ENCODE peak calls at places on chromosome 1, in nine cellular contexts. W, C, N, O, Q, X, G, B and P are unnamed samples.

GRCh38 chr1:16189921-16190499 is 22.4 kb downstream of the ARHGEF19 start:
- DNase-seq in W (no peak), C (no peak), N (no peak), O (no peak), Q (no peak), X (no peak), G (no peak), B (no peak), P (no peak)

GRCh38 chr1:118247593-118247992 is 62.6 kb upstream of the SPAG17 start:
- DNase-seq in W (no peak), C (no peak), N (peak), O (no peak), Q (no peak), X (peak), G (no peak), B (no peak), P (no peak)

GRCh38 chr1:85862456-85862855 is 154.2 kb upstream of the ZNHIT6 start:
- DNase-seq in W (no peak), C (no peak), N (peak), O (no peak), Q (no peak), X (peak), G (no peak), B (no peak), P (no peak)

GRCh38 chr1:226643167-226643566 is 94.6 kb downstream of the STUM start:
- DNase-seq in W (peak), C (no peak), N (peak), O (peak), Q (peak), X (peak), G (no peak), B (no peak), P (no peak)

GRCh38 chr1:162822391-162823200 is 32.1 kb downstream of the HSD17B7 start:
- DNase-seq in W (no peak), C (no peak), N (peak), O (no peak), Q (no peak), X (no peak), G (no peak), B (peak), P (no peak)

GRCh38 chr1:46285730-46286477 is 17.5 kb downstream of the LRRC41 start:
- DNase-seq in W (peak), C (no peak), N (no peak), O (no peak), Q (no peak), X (no peak), G (no peak), B (peak), P (no peak)

GRCh38 chr1:201009967-201010645 is 13.4 kb downstream of the KIF21B start:
- DNase-seq in W (no peak), C (no peak), N (no peak), O (no peak), Q (no peak), X (no peak), G (no peak), B (peak), P (no peak)

GRCh38 chr1:186438567-186438966 is 22.3 kb downstream of the PDC start:
- DNase-seq in W (no peak), C (no peak), N (no peak), O (no peak), Q (no peak), X (no peak), G (no peak), B (peak), P (no peak)

GRCh38 chr1:207261971-207262370 is 59.5 kb upstream of the CD55 start:
- DNase-seq in W (no peak), C (no peak), N (no peak), O (no peak), Q (no peak), X (no peak), G (no peak), B (no peak), P (no peak)

GRCh38 chr1:202063093-202063492 is 52.7 kb downstream of the ELF3 start:
- DNase-seq in W (no peak), C (no peak), N (peak), O (no peak), Q (no peak), X (peak), G (no peak), B (no peak), P (no peak)

GRCh38 chr1:164644774-164645634 is 86.0 kb downstream of the PBX1 start:
- DNase-seq in W (no peak), C (peak), N (peak), O (no peak), Q (no peak), X (peak), G (no peak), B (no peak), P (no peak)

GRCh38 chr1:8533907-8534306 is 216.0 kb downstream of the SLC45A1 start:
- DNase-seq in W (no peak), C (no peak), N (no peak), O (no peak), Q (no peak), X (no peak), G (no peak), B (no peak), P (no peak)

GRCh38 chr1:206435450-206435849 is 34.8 kb upstream of the IKBKE start:
- DNase-seq in W (no peak), C (no peak), N (peak), O (no peak), Q (no peak), X (no peak), G (no peak), B (no peak), P (no peak)

GRCh38 chr1:208291923-208292711 is 47.9 kb upstream of the PLXNA2 start:
- DNase-seq in W (no peak), C (no peak), N (peak), O (no peak), Q (no peak), X (no peak), G (no peak), B (peak), P (no peak)

GRCh38 chr1:32066489-32066873 is 6.3 kb upstream of the TMEM39B start:
- DNase-seq in W (no peak), C (peak), N (peak), O (no peak), Q (no peak), X (peak), G (peak), B (no peak), P (peak)

GRCh38 chr1:67053535-67053784 is 488 bp downstream of the SLC35D1 start:
- DNase-seq in W (peak), C (peak), N (no peak), O (peak), Q (no peak), X (peak), G (peak), B (no peak), P (no peak)

GRCh38 chr1:228955691-228956090 is 220.4 kb downstream of the RHOU start:
- DNase-seq in W (no peak), C (peak), N (peak), O (no peak), Q (no peak), X (peak), G (no peak), B (no peak), P (no peak)

GRCh38 chr1:174850726-174851125 is 149.0 kb upstream of the CACYBP start:
- DNase-seq in W (no peak), C (no peak), N (no peak), O (no peak), Q (no peak), X (no peak), G (no peak), B (no peak), P (no peak)

GRCh38 chr1:37605806-37606474 is 10.2 kb upstream of the GNL2 start:
- DNase-seq in W (no peak), C (peak), N (peak), O (no peak), Q (no peak), X (peak), G (peak), B (no peak), P (no peak)

GRCh38 chr1:37999434-38000232 is 5.7 kb downstream of the FHL3 start:
- DNase-seq in W (no peak), C (no peak), N (peak), O (no peak), Q (peak), X (peak), G (peak), B (no peak), P (peak)

GRCh38 chr1:108049083-108049819 is 84.3 kb upstream of the VAV3 start:
- DNase-seq in W (no peak), C (peak), N (peak), O (no peak), Q (no peak), X (peak), G (no peak), B (no peak), P (no peak)

GRCh38 chr1:210905944-210906453 is 227.9 kb downstream of the KCNH1 start:
- DNase-seq in W (no peak), C (no peak), N (no peak), O (no peak), Q (no peak), X (no peak), G (no peak), B (no peak), P (no peak)

GRCh38 chr1:166136252-166136651 is 30.5 kb downstream of the FAM78B start:
- DNase-seq in W (no peak), C (no peak), N (no peak), O (no peak), Q (no peak), X (no peak), G (no peak), B (no peak), P (no peak)

GRCh38 chr1:189619682-189620332 is 857.9 kb downstream of the BRINP3 start:
- DNase-seq in W (no peak), C (no peak), N (peak), O (no peak), Q (no peak), X (peak), G (no peak), B (no peak), P (no peak)

GRCh38 chr1:229247871-229248270 is 23.0 kb upstream of the RAB4A start:
- DNase-seq in W (no peak), C (no peak), N (no peak), O (no peak), Q (no peak), X (no peak), G (no peak), B (no peak), P (no peak)

GRCh38 chr1:213281610-213282316 is 230.7 kb downstream of the RPS6KC1 start:
- DNase-seq in W (no peak), C (no peak), N (no peak), O (no peak), Q (no peak), X (no peak), G (no peak), B (no peak), P (no peak)

GRCh38 chr1:84538599-84538998 is 32.2 kb upstream of the GNG5 start:
- DNase-seq in W (no peak), C (no peak), N (no peak), O (no peak), Q (no peak), X (no peak), G (no peak), B (no peak), P (no peak)

GRCh38 chr1:30668026-30668425 is 55.4 kb downstream of the MATN1 start:
- DNase-seq in W (no peak), C (no peak), N (peak), O (no peak), Q (peak), X (no peak), G (peak), B (no peak), P (no peak)

GRCh38 chr1:178566187-178566586 is 53.3 kb downstream of the TEX35 start:
- DNase-seq in W (no peak), C (no peak), N (peak), O (no peak), Q (no peak), X (no peak), G (no peak), B (no peak), P (no peak)

GRCh38 chr1:6795203-6795602 is 9.9 kb downstream of the CAMTA1 start:
- DNase-seq in W (no peak), C (no peak), N (no peak), O (no peak), Q (no peak), X (no peak), G (no peak), B (no peak), P (no peak)

GRCh38 chr1:114559356-114559755 is 22.1 kb downstream of the BCAS2 start:
- DNase-seq in W (no peak), C (no peak), N (no peak), O (no peak), Q (no peak), X (no peak), G (no peak), B (no peak), P (no peak)